ENCODE peak calls at places on chromosomes 11 and 22, in six cellular contexts. One of them, this sample, is unnamed.

GRCh38 chr11:45053736-45054446 is 92.5 kb upstream of the PRDM11 start:
- DNase-seq in Peyer's patch: no peak
- DNase-seq in lower leg skin: peak; percentile 80
- DNase-seq in breast epithelium: no peak
- DNase-seq in A549: no peak
- DNase-seq in HCT116: no peak
- DNase-seq in this sample: no peak

GRCh38 chr11:65663634-65664200 is 1.0 kb upstream of the RELA start:
- DNase-seq in A549: no peak
- DNase-seq in lower leg skin: peak; percentile 94
- DNase-seq in Peyer's patch: peak; percentile 77
- DNase-seq in breast epithelium: no peak
- DNase-seq in HCT116: no peak
- DNase-seq in this sample: peak; percentile 80

GRCh38 chr11:17777086-17777725 is 42.6 kb downstream of the KCNC1 start:
- DNase-seq in breast epithelium: no peak
- DNase-seq in Peyer's patch: no peak
- DNase-seq in A549: no peak
- DNase-seq in HCT116: no peak
- DNase-seq in lower leg skin: no peak
- DNase-seq in this sample: no peak

GRCh38 chr11:117688255-117688797 is 108.7 kb downstream of the DSCAML1 start:
- DNase-seq in HCT116: no peak
- DNase-seq in breast epithelium: peak; percentile 29
- DNase-seq in lower leg skin: no peak
- DNase-seq in A549: no peak
- DNase-seq in Peyer's patch: no peak
- DNase-seq in this sample: no peak

GRCh38 chr22:18024276-18024939 is at the start of gene MICAL3:
- DNase-seq in Peyer's patch: peak; percentile 82
- DNase-seq in HCT116: peak; percentile 34
- DNase-seq in A549: peak; percentile 61
- DNase-seq in breast epithelium: peak; percentile 45
- DNase-seq in lower leg skin: no peak
- DNase-seq in this sample: peak; percentile 48

GRCh38 chr11:118258410-118258809 is 5.7 kb downstream of the MPZL2 start:
- DNase-seq in A549: no peak
- DNase-seq in lower leg skin: no peak
- DNase-seq in Peyer's patch: no peak
- DNase-seq in HCT116: no peak
- DNase-seq in breast epithelium: no peak
- DNase-seq in this sample: no peak

GRCh38 chr11:59728913-59729312 is 15.3 kb upstream of the OR10V1 start:
- DNase-seq in A549: no peak
- DNase-seq in lower leg skin: no peak
- DNase-seq in HCT116: no peak
- DNase-seq in Peyer's patch: no peak
- DNase-seq in breast epithelium: no peak
- DNase-seq in this sample: no peak

GRCh38 chr11:46026616-46027293 is 94.5 kb downstream of the PHF21A start:
- DNase-seq in A549: no peak
- DNase-seq in HCT116: no peak
- DNase-seq in breast epithelium: no peak
- DNase-seq in lower leg skin: no peak
- DNase-seq in Peyer's patch: no peak
- DNase-seq in this sample: no peak

GRCh38 chr11:11574373-11574772 is 47.4 kb downstream of the GALNT18 start:
- DNase-seq in breast epithelium: no peak
- DNase-seq in HCT116: no peak
- DNase-seq in lower leg skin: peak; percentile 1
- DNase-seq in Peyer's patch: no peak
- DNase-seq in A549: no peak
- DNase-seq in this sample: no peak

GRCh38 chr11:88320149-88320559 is 17.4 kb downstream of the CTSC start:
- DNase-seq in Peyer's patch: no peak
- DNase-seq in HCT116: no peak
- DNase-seq in breast epithelium: no peak
- DNase-seq in lower leg skin: no peak
- DNase-seq in A549: no peak
- DNase-seq in this sample: no peak

GRCh38 chr11:116373107-116373506 is 399.7 kb downstream of the BUD13 start:
- DNase-seq in lower leg skin: no peak
- DNase-seq in A549: no peak
- DNase-seq in Peyer's patch: no peak
- DNase-seq in HCT116: no peak
- DNase-seq in breast epithelium: no peak
- DNase-seq in this sample: no peak

GRCh38 chr11:60390389-60390788 is 5.9 kb upstream of the MS4A14 start:
- DNase-seq in lower leg skin: no peak
- DNase-seq in breast epithelium: no peak
- DNase-seq in HCT116: no peak
- DNase-seq in Peyer's patch: no peak
- DNase-seq in A549: no peak
- DNase-seq in this sample: no peak

GRCh38 chr11:62337682-62338181 is 484 bp downstream of the ASRGL1 start:
- DNase-seq in breast epithelium: no peak
- DNase-seq in Peyer's patch: peak; percentile 49
- DNase-seq in A549: peak; percentile 27
- DNase-seq in lower leg skin: no peak
- DNase-seq in HCT116: no peak
- DNase-seq in this sample: peak; percentile 17

GRCh38 chr22:49150801-49151221 is 676.9 kb downstream of the BRD1 start:
- DNase-seq in HCT116: no peak
- DNase-seq in A549: no peak
- DNase-seq in lower leg skin: peak; percentile 74
- DNase-seq in breast epithelium: no peak
- DNase-seq in Peyer's patch: no peak
- DNase-seq in this sample: no peak

GRCh38 chr22:35311551-35311999 is 11.9 kb downstream of the TOM1 start:
- DNase-seq in breast epithelium: no peak
- DNase-seq in HCT116: no peak
- DNase-seq in Peyer's patch: peak; percentile 27
- DNase-seq in A549: no peak
- DNase-seq in lower leg skin: peak; percentile 82
- DNase-seq in this sample: no peak

GRCh38 chr11:75323609-75324008 is 27.9 kb downstream of the ARRB1 start:
- DNase-seq in HCT116: no peak
- DNase-seq in lower leg skin: no peak
- DNase-seq in A549: peak; percentile 57
- DNase-seq in breast epithelium: no peak
- DNase-seq in Peyer's patch: peak; percentile 53
- DNase-seq in this sample: no peak

GRCh38 chr11:129190087-129190486 is 2.0 kb downstream of the ARHGAP32 start:
- DNase-seq in Peyer's patch: no peak
- DNase-seq in breast epithelium: no peak
- DNase-seq in lower leg skin: no peak
- DNase-seq in A549: peak; percentile 60
- DNase-seq in HCT116: no peak
- DNase-seq in this sample: no peak

GRCh38 chr11:31160504-31161422 is 208.8 kb downstream of the DCDC1 start:
- DNase-seq in lower leg skin: no peak
- DNase-seq in HCT116: peak; percentile 18
- DNase-seq in Peyer's patch: no peak
- DNase-seq in breast epithelium: no peak
- DNase-seq in A549: peak; percentile 25
- DNase-seq in this sample: no peak

GRCh38 chr22:30574095-30574981 is at the start of gene GAL3ST1:
- DNase-seq in Peyer's patch: peak; percentile 72
- DNase-seq in lower leg skin: no peak
- DNase-seq in breast epithelium: no peak
- DNase-seq in A549: peak; percentile 58
- DNase-seq in HCT116: no peak
- DNase-seq in this sample: no peak

GRCh38 chr11:66188580-66188979 is 79.9 kb upstream of the RAB1B start:
- DNase-seq in breast epithelium: no peak
- DNase-seq in A549: no peak
- DNase-seq in HCT116: no peak
- DNase-seq in Peyer's patch: no peak
- DNase-seq in lower leg skin: no peak
- DNase-seq in this sample: no peak

GRCh38 chr22:29255064-29255621 is 12.6 kb downstream of the RHBDD3 start:
- DNase-seq in A549: no peak
- DNase-seq in lower leg skin: no peak
- DNase-seq in breast epithelium: no peak
- DNase-seq in Peyer's patch: no peak
- DNase-seq in HCT116: no peak
- DNase-seq in this sample: no peak

GRCh38 chr22:29251981-29252978 is 15.5 kb downstream of the RHBDD3 start:
- DNase-seq in A549: no peak
- DNase-seq in breast epithelium: no peak
- DNase-seq in lower leg skin: peak; percentile 43
- DNase-seq in Peyer's patch: no peak
- DNase-seq in HCT116: no peak
- DNase-seq in this sample: no peak

GRCh38 chr22:29253561-29254282 is 14.1 kb downstream of the RHBDD3 start:
- DNase-seq in Peyer's patch: no peak
- DNase-seq in HCT116: no peak
- DNase-seq in breast epithelium: no peak
- DNase-seq in lower leg skin: peak; percentile 78
- DNase-seq in A549: no peak
- DNase-seq in this sample: no peak

GRCh38 chr22:29256606-29257325 is 11.0 kb downstream of the RHBDD3 start:
- DNase-seq in breast epithelium: no peak
- DNase-seq in HCT116: no peak
- DNase-seq in lower leg skin: peak; percentile 72
- DNase-seq in Peyer's patch: no peak
- DNase-seq in A549: no peak
- DNase-seq in this sample: no peak

DNA sequence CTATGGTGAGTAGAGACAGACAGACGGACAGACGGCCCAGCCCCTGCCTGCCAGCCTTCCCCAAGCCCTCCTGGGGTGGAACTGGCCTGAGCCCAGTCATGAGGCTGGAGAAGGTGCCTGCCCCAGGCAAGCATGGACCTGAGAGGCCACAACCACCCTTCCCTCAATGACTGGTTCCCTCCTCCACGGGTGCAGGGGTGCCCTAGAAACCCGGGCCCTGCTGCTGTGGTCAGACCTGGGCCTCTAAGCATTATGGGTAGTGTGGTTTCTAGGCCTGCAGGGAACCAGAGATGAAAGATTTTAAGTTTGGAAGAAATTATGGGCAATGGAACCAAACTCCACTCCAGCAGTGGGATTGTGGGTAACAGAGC is 13.5 kb downstream of the RHBDD3 start:
- DNase-seq in Peyer's patch: no peak
- DNase-seq in lower leg skin: no peak
- DNase-seq in breast epithelium: no peak
- DNase-seq in A549: no peak
- DNase-seq in HCT116: no peak
- DNase-seq in this sample: no peak
- TF ChIP-seq POLR2A in Peyer's patch: no peak
- TF ChIP-seq POLR2A in lower leg skin: no peak
- TF ChIP-seq POLR2A in breast epithelium: no peak
- TF ChIP-seq POLR2A in A549: no peak
- TF ChIP-seq POLR2A in HCT116: no peak
- TF ChIP-seq POLR2A in this sample: no peak

GRCh38 chr22:42993651-42994275 is 21.2 kb downstream of the PACSIN2 start:
- DNase-seq in breast epithelium: no peak
- DNase-seq in Peyer's patch: peak; percentile 43
- DNase-seq in lower leg skin: no peak
- DNase-seq in A549: peak; percentile 73
- DNase-seq in HCT116: no peak
- DNase-seq in this sample: no peak

GRCh38 chr22:42994276-42994916 is 20.6 kb downstream of the PACSIN2 start:
- DNase-seq in HCT116: no peak
- DNase-seq in Peyer's patch: no peak
- DNase-seq in breast epithelium: no peak
- DNase-seq in A549: no peak
- DNase-seq in lower leg skin: no peak
- DNase-seq in this sample: no peak

GRCh38 chr22:42994917-42995562 is 19.9 kb downstream of the PACSIN2 start:
- DNase-seq in lower leg skin: no peak
- DNase-seq in breast epithelium: peak; percentile 83
- DNase-seq in A549: peak; percentile 95
- DNase-seq in HCT116: no peak
- DNase-seq in Peyer's patch: peak; percentile 71
- DNase-seq in this sample: peak; percentile 46

GRCh38 chr22:42997577-42997976 is 17.4 kb downstream of the PACSIN2 start:
- DNase-seq in lower leg skin: no peak
- DNase-seq in HCT116: no peak
- DNase-seq in Peyer's patch: no peak
- DNase-seq in A549: no peak
- DNase-seq in breast epithelium: no peak
- DNase-seq in this sample: no peak

GRCh38 chr22:42996646-42997365 is 18.1 kb downstream of the PACSIN2 start:
- DNase-seq in Peyer's patch: no peak
- DNase-seq in breast epithelium: no peak
- DNase-seq in lower leg skin: no peak
- DNase-seq in HCT116: no peak
- DNase-seq in A549: no peak
- DNase-seq in this sample: no peak
- TF ChIP-seq POLR2A in Peyer's patch: no peak
- TF ChIP-seq POLR2A in breast epithelium: no peak
- TF ChIP-seq POLR2A in lower leg skin: no peak
- TF ChIP-seq POLR2A in HCT116: no peak
- TF ChIP-seq POLR2A in A549: no peak
- TF ChIP-seq POLR2A in this sample: no peak

DNA sequence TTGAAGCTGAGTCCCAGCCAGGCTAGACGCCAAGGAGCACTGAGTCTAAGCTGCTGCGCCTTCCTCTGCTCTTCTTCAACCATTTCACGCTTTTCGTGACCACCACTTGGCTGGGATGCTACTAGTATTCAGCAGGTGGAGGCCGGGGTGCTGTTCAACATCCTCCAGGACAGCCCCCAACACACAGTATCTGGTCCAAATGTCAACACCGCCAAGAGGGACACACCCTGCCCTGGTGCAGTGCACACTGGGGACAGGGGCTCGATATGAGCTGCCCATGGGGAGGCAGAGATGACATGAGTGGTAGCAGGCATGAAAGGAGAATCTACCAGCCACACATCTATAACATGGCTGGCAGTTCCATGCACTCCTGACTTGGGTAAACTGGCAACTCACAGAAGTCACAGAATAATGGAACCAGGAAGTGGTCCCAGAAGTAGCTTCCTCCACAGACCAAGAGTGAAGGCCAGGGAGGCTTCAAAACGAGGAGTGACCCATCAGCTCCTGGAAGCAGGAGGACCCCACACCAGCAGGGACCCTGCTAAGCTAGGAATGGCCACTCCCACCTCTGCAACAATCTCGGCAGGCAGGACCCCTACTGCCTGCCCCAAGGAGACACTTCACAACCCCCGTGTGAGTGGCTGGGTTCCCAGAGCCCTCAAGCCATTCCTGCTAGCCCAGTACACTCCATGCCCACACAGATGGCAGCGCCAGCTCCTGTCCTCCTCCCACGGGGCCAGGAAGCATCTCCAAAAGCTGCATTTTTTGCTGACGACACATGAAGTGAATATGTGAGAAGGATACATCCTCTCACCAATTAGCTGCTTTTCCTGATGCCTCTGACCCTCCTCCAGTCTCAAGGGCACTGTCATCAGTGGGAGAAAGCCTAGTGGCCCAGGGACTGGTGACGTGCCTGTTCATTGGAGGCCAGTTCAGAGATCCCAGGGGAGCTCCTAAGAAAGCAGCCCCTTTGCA is 78.8 kb downstream of the DGCR2 start:
- DNase-seq in breast epithelium: no peak
- DNase-seq in HCT116: no peak
- DNase-seq in A549: no peak
- DNase-seq in Peyer's patch: peak; percentile 35
- DNase-seq in lower leg skin: no peak
- DNase-seq in this sample: no peak
- TF ChIP-seq POLR2A in breast epithelium: no peak
- TF ChIP-seq POLR2A in HCT116: no peak
- TF ChIP-seq POLR2A in A549: no peak
- TF ChIP-seq POLR2A in Peyer's patch: no peak
- TF ChIP-seq POLR2A in lower leg skin: no peak
- TF ChIP-seq POLR2A in this sample: no peak

GRCh38 chr11:106021967-106022794 is at the start of gene MSANTD4:
- DNase-seq in HCT116: peak; percentile 98
- DNase-seq in A549: peak; percentile 98
- DNase-seq in breast epithelium: peak; percentile 99
- DNase-seq in lower leg skin: peak; percentile 100
- DNase-seq in Peyer's patch: peak; percentile 99
- DNase-seq in this sample: peak; percentile 99
- TF ChIP-seq POLR2A in HCT116: peak; percentile 30
- TF ChIP-seq POLR2A in A549: peak; percentile 43
- TF ChIP-seq POLR2A in breast epithelium: peak; percentile 28
- TF ChIP-seq POLR2A in lower leg skin: no peak
- TF ChIP-seq POLR2A in Peyer's patch: no peak
- TF ChIP-seq POLR2A in this sample: no peak